ENCODE peak calls at places on chromosomes 3 and 15, in seven cellular contexts. One of them, this sample, is unnamed.

GRCh38 chr3:176919836-176920760 is 277.2 kb downstream of the TBL1XR1 start:
- DNase-seq in GM10248: no peak
- DNase-seq in HFFc6: peak; percentile 46
- DNase-seq in fibroblast of lung: peak; percentile 88
- DNase-seq in adrenal gland: no peak
- DNase-seq in IMR-90: peak; percentile 94
- DNase-seq in mucosa of descending colon: no peak
- DNase-seq in this sample: no peak

GRCh38 chr3:81214626-81215025 is 546.8 kb downstream of the GBE1 start:
- DNase-seq in GM10248: no peak
- DNase-seq in HFFc6: no peak
- DNase-seq in fibroblast of lung: peak; percentile 81
- DNase-seq in adrenal gland: no peak
- DNase-seq in IMR-90: peak; percentile 2
- DNase-seq in mucosa of descending colon: no peak
- DNase-seq in this sample: no peak

GRCh38 chr3:135868801-135869200 is 96.7 kb upstream of the PPP2R3A start:
- DNase-seq in GM10248: no peak
- DNase-seq in HFFc6: no peak
- DNase-seq in fibroblast of lung: no peak
- DNase-seq in adrenal gland: no peak
- DNase-seq in IMR-90: no peak
- DNase-seq in mucosa of descending colon: no peak
- DNase-seq in this sample: no peak

GRCh38 chr15:50816191-50816590 is 50.7 kb upstream of the SPPL2A start:
- DNase-seq in GM10248: no peak
- DNase-seq in HFFc6: no peak
- DNase-seq in fibroblast of lung: no peak
- DNase-seq in adrenal gland: no peak
- DNase-seq in IMR-90: no peak
- DNase-seq in mucosa of descending colon: peak; percentile 75
- DNase-seq in this sample: peak; percentile 59

GRCh38 chr3:34005886-34006285 is 207.5 kb downstream of the PDCD6IP start:
- DNase-seq in GM10248: no peak
- DNase-seq in HFFc6: peak; percentile 63
- DNase-seq in fibroblast of lung: peak; percentile 89
- DNase-seq in adrenal gland: no peak
- DNase-seq in IMR-90: peak; percentile 89
- DNase-seq in mucosa of descending colon: no peak
- DNase-seq in this sample: no peak

GRCh38 chr3:136787226-136787793 is 31.6 kb upstream of the SLC35G2 start:
- DNase-seq in GM10248: peak; percentile 47
- DNase-seq in HFFc6: no peak
- DNase-seq in fibroblast of lung: peak; percentile 48
- DNase-seq in adrenal gland: peak; percentile 24
- DNase-seq in IMR-90: peak; percentile 45
- DNase-seq in mucosa of descending colon: no peak
- DNase-seq in this sample: peak; percentile 50

GRCh38 chr3:141015486-141015885 is 35.7 kb upstream of the SPSB4 start:
- DNase-seq in GM10248: no peak
- DNase-seq in HFFc6: no peak
- DNase-seq in fibroblast of lung: peak; percentile 33
- DNase-seq in adrenal gland: no peak
- DNase-seq in IMR-90: no peak
- DNase-seq in mucosa of descending colon: no peak
- DNase-seq in this sample: no peak

GRCh38 chr3:183825380-183826161 is at the start of gene MAP6D1:
- DNase-seq in GM10248: peak; percentile 73
- DNase-seq in HFFc6: peak; percentile 32
- DNase-seq in fibroblast of lung: peak; percentile 38
- DNase-seq in adrenal gland: peak; percentile 57
- DNase-seq in IMR-90: peak; percentile 46
- DNase-seq in mucosa of descending colon: peak; percentile 54
- DNase-seq in this sample: peak; percentile 86

GRCh38 chr3:159814161-159814560 is 174.5 kb upstream of the IL12A start:
- DNase-seq in GM10248: no peak
- DNase-seq in HFFc6: peak; percentile 60
- DNase-seq in fibroblast of lung: no peak
- DNase-seq in adrenal gland: no peak
- DNase-seq in IMR-90: peak; percentile 42
- DNase-seq in mucosa of descending colon: peak; percentile 59
- DNase-seq in this sample: peak; percentile 66

GRCh38 chr3:186722457-186722856 is 5.3 kb downstream of the KNG1 start:
- DNase-seq in GM10248: no peak
- DNase-seq in HFFc6: peak; percentile 29
- DNase-seq in fibroblast of lung: no peak
- DNase-seq in adrenal gland: no peak
- DNase-seq in IMR-90: no peak
- DNase-seq in mucosa of descending colon: peak; percentile 33
- DNase-seq in this sample: peak; percentile 67
- TF ChIP-seq CTCF in GM10248: peak; percentile 7
- TF ChIP-seq CTCF in HFFc6: peak; percentile 53
- TF ChIP-seq CTCF in fibroblast of lung: peak; percentile 23
- TF ChIP-seq CTCF in adrenal gland: no peak
- TF ChIP-seq CTCF in IMR-90: no peak
- TF ChIP-seq CTCF in mucosa of descending colon: no peak
- TF ChIP-seq CTCF in this sample: peak; percentile 42

GRCh38 chr3:75906555-75907112 is 121.3 kb upstream of the ZNF717 start:
- DNase-seq in GM10248: no peak
- DNase-seq in HFFc6: no peak
- DNase-seq in fibroblast of lung: peak; percentile 45
- DNase-seq in adrenal gland: peak; percentile 11
- DNase-seq in IMR-90: peak; percentile 25
- DNase-seq in mucosa of descending colon: no peak
- DNase-seq in this sample: no peak
- TF ChIP-seq CTCF in GM10248: no peak
- TF ChIP-seq CTCF in HFFc6: peak; percentile 17
- TF ChIP-seq CTCF in fibroblast of lung: peak; percentile 40
- TF ChIP-seq CTCF in adrenal gland: no peak
- TF ChIP-seq CTCF in IMR-90: no peak
- TF ChIP-seq CTCF in mucosa of descending colon: no peak
- TF ChIP-seq CTCF in this sample: no peak

GRCh38 chr3:197926418-197926817 is 23.6 kb upstream of the RPL35A start:
- DNase-seq in GM10248: no peak
- DNase-seq in HFFc6: no peak
- DNase-seq in fibroblast of lung: no peak
- DNase-seq in adrenal gland: no peak
- DNase-seq in IMR-90: no peak
- DNase-seq in mucosa of descending colon: no peak
- DNase-seq in this sample: no peak
- TF ChIP-seq CTCF in GM10248: no peak
- TF ChIP-seq CTCF in HFFc6: peak; percentile 34
- TF ChIP-seq CTCF in fibroblast of lung: no peak
- TF ChIP-seq CTCF in adrenal gland: no peak
- TF ChIP-seq CTCF in IMR-90: no peak
- TF ChIP-seq CTCF in mucosa of descending colon: no peak
- TF ChIP-seq CTCF in this sample: no peak

DNA sequence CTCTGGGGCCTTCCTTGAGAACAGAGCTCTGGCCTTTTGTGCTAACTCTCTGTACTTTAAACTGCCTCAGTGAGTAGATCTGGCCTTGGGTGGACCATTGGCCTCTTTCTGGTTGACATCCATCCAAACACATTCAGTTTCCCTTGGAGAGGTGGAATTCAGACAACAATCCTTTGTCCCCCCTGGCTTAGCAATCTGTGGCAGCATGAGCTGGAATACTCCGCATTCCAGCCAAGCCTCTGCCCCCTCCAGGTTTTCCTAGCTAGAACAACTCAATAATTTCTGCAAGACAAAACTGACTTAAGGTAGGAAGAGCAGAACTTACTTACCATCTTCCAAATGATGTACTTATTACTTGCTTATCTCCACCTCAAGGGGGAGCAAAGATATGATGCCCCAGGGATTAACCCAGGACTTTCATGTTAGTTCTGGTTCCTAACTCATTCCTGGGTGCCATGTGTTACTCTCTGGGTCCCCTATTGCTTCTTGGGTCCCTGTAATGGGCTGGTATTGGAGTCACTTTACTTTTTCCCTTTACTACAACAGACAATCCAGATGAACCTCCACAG is 21.8 kb upstream of the IL16 start:
- DNase-seq in GM10248: no peak
- DNase-seq in HFFc6: no peak
- DNase-seq in fibroblast of lung: peak; percentile 6
- DNase-seq in adrenal gland: no peak
- DNase-seq in IMR-90: no peak
- DNase-seq in mucosa of descending colon: no peak
- DNase-seq in this sample: no peak
- TF ChIP-seq CTCF in GM10248: no peak
- TF ChIP-seq CTCF in HFFc6: peak; percentile 27
- TF ChIP-seq CTCF in fibroblast of lung: no peak
- TF ChIP-seq CTCF in adrenal gland: no peak
- TF ChIP-seq CTCF in IMR-90: peak; percentile 7
- TF ChIP-seq CTCF in mucosa of descending colon: no peak
- TF ChIP-seq CTCF in this sample: no peak

GRCh38 chr3:14147617-14148016 is 22.8 kb downstream of the TMEM43 start:
- DNase-seq in GM10248: no peak
- DNase-seq in HFFc6: no peak
- DNase-seq in fibroblast of lung: no peak
- DNase-seq in adrenal gland: no peak
- DNase-seq in IMR-90: no peak
- DNase-seq in mucosa of descending colon: no peak
- DNase-seq in this sample: no peak
- TF ChIP-seq CTCF in GM10248: no peak
- TF ChIP-seq CTCF in HFFc6: no peak
- TF ChIP-seq CTCF in fibroblast of lung: no peak
- TF ChIP-seq CTCF in adrenal gland: no peak
- TF ChIP-seq CTCF in IMR-90: no peak
- TF ChIP-seq CTCF in mucosa of descending colon: no peak
- TF ChIP-seq CTCF in this sample: no peak

This sample was measured in Calu3.